ENCODE peak calls at places on chromosomes 5 and 9, in ten cellular contexts. V is H54, D is HCT116, K is lower leg skin, Z is heart left ventricle, N is gastrocnemius medialis, S is spleen, I is prostate gland, C is adrenal gland, U is A549. X is an unnamed sample.
A peak's percentile ranks its signal among the peaks of the same experiment; 100 is the strongest.

GRCh38 chr5:58268263-58268662 is 191.6 kb downstream of the PLK2 start:
- DNase-seq in V (no peak), D (no peak), K (no peak), Z (no peak), N (no peak), S (peak; percentile 75), I (no peak), C (peak; percentile 60), U (no peak), X (no peak)

GRCh38 chr9:99078731-99079130 is 26.2 kb upstream of the TGFBR1 start:
- DNase-seq in V (no peak), D (no peak), K (no peak), Z (no peak), N (no peak), S (no peak), I (no peak), C (peak; percentile 35), U (no peak), X (no peak)

GRCh38 chr9:76400534-76401096 is 6.4 kb upstream of the RFK start:
- DNase-seq in V (no peak), D (no peak), K (no peak), Z (no peak), N (no peak), S (no peak), I (no peak), C (no peak), U (no peak), X (no peak)

GRCh38 chr9:130143974-130144373 is 28.2 kb upstream of the NCS1 start:
- DNase-seq in V (no peak), D (no peak), K (no peak), Z (peak; percentile 66), N (no peak), S (no peak), I (no peak), C (peak; percentile 78), U (no peak), X (no peak)

GRCh38 chr5:74608754-74609576 is 31.6 kb downstream of the ENC1 start:
- DNase-seq in V (no peak), D (no peak), K (no peak), Z (no peak), N (no peak), S (no peak), I (no peak), C (no peak), U (no peak), X (no peak)

GRCh38 chr9:19781240-19781639 is 7.6 kb downstream of the SLC24A2 start:
- DNase-seq in V (no peak), D (no peak), K (no peak), Z (no peak), N (no peak), S (no peak), I (no peak), C (no peak), U (no peak), X (no peak)

GRCh38 chr5:179123491-179124328 is 63.5 kb downstream of the ZNF354C start:
- DNase-seq in V (no peak), D (no peak), K (peak; percentile 57), Z (no peak), N (no peak), S (no peak), I (no peak), C (peak; percentile 31), U (no peak), X (no peak)

GRCh38 chr9:4442806-4443205 is 47.5 kb upstream of the SLC1A1 start:
- DNase-seq in V (no peak), D (no peak), K (no peak), Z (no peak), N (no peak), S (no peak), I (no peak), C (no peak), U (no peak), X (no peak)

GRCh38 chr9:28956111-28956880 is 1383.0 kb upstream of the C9orf72 start:
- DNase-seq in V (no peak), D (no peak), K (no peak), Z (no peak), N (no peak), S (no peak), I (no peak), C (no peak), U (no peak), X (no peak)

GRCh38 chr9:136327313-136327971 is at the start of gene GPSM1:
- DNase-seq in V (peak; percentile 95), D (no peak), K (no peak), Z (peak; percentile 85), N (no peak), S (no peak), I (no peak), C (no peak), U (peak; percentile 52), X (no peak)

GRCh38 chr9:109986423-109987055 is 206.5 kb downstream of the PALM2AKAP2 start:
- DNase-seq in V (peak; percentile 53), D (no peak), K (no peak), Z (no peak), N (no peak), S (no peak), I (no peak), C (no peak), U (no peak), X (no peak)

GRCh38 chr9:109264865-109265532 is 55.9 kb downstream of the EPB41L4B start:
- DNase-seq in V (no peak), D (no peak), K (peak; percentile 87), Z (peak; percentile 74), N (no peak), S (no peak), I (peak; percentile 45), C (peak; percentile 47), U (no peak), X (no peak)

GRCh38 chr5:81397169-81397568 is 3.2 kb upstream of the ACOT12 start:
- DNase-seq in V (peak; percentile 18), D (no peak), K (no peak), Z (no peak), N (no peak), S (no peak), I (no peak), C (peak; percentile 66), U (no peak), X (no peak)

GRCh38 chr5:74075900-74076484 is 450.0 kb downstream of the ARHGEF28 start:
- DNase-seq in V (no peak), D (no peak), K (no peak), Z (no peak), N (no peak), S (no peak), I (peak; percentile 35), C (no peak), U (no peak), X (no peak)

GRCh38 chr9:81737871-81738507 is 48.6 kb upstream of the TLE1 start:
- DNase-seq in V (peak; percentile 83), D (peak; percentile 89), K (no peak), Z (no peak), N (no peak), S (no peak), I (peak; percentile 31), C (peak; percentile 70), U (peak; percentile 89), X (peak; percentile 91)

DNA sequence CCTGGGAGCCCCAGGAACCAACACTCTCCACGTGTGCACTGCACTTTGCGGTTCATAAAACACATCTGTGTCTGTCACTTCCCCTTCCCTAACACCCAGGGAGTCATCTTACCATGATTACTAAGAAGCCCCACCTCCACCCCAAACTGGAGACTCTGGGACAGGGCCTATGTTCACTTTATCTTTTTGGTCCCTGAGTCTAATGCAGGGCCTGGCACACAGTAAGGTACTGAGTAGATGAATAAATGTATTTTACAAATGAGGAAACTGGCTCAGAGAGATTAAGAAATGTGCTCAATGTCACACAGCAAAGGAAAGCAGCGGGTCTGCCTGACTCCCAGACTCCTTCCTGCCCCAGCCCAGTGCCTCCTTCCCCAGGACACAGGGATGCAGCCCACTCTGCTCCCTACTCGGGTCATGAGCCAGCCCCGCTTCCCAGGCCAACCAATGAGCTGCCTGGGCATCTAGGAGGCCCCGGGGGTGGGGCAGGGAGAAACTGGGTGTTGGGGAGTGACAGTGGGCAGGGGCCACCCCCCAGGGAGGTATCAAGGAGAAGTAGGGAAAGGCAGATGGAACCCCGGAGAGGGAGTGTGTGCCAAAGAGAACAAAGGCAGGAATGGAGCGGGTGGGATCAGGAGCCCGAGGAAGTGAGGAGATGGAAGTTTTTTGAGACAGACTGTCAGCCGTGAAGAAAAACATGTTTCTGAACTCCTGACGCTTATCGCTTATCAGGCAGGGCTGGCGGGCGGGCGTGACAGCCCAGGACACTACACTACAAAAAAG is 30.5 kb downstream of the SHB start:
- DNase-seq in V (no peak), D (no peak), K (no peak), Z (peak; percentile 67), N (no peak), S (no peak), I (no peak), C (no peak), U (no peak), X (peak; percentile 78)
- TF ChIP-seq POLR2A in V (no peak), D (no peak), K (no peak), Z (no peak), N (no peak), S (no peak), I (no peak), C (no peak), U (no peak), X (peak; percentile 11)

GRCh38 chr5:478355-478981 is 35.5 kb downstream of the EXOC3 start:
- DNase-seq in V (no peak), D (no peak), K (no peak), Z (no peak), N (no peak), S (no peak), I (no peak), C (no peak), U (no peak), X (no peak)
- TF ChIP-seq POLR2A in V (no peak), D (no peak), K (no peak), Z (no peak), N (no peak), S (no peak), I (no peak), C (no peak), U (no peak), X (no peak)

DNA sequence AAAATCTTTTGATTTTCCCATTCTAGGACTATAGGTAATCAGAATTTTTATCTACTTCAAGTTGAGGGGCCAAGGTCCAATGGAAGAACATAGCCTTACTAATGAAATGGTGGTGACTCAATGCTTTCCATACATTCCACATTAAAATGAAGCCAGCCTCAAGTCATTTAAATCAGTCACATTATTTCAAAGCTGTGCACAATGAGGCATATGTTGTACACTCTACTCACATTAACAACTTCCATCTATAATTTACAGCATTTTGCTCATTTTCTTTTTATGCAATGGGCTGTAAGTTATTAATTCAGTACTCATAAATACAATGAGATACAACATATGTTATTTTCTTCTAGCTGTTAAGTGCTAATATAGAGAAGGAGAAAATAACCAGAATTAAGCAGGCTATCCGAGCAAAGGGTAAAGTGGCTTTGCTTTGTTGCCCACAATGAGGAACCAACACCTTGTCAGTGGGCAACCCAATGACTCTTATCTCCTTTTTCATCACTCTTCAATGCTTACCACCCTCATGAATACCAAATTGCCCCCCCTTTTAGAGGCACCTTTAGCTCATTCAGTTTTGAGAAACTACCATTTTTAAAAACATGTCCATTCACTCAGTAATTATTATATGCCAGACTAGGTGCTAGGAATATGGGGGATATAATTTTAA is 52.4 kb downstream of the TTLL11 start:
- DNase-seq in V (no peak), D (no peak), K (no peak), Z (no peak), N (no peak), S (no peak), I (no peak), C (no peak), U (no peak), X (no peak)
- TF ChIP-seq POLR2A in V (no peak), D (no peak), K (no peak), Z (no peak), N (no peak), S (no peak), I (no peak), C (no peak), U (no peak), X (no peak)

GRCh38 chr9:132125944-132126720 is 35.7 kb upstream of the NTNG2 start:
- DNase-seq in V (no peak), D (no peak), K (no peak), Z (no peak), N (no peak), S (no peak), I (no peak), C (no peak), U (no peak), X (no peak)
- TF ChIP-seq POLR2A in V (no peak), D (no peak), K (no peak), Z (no peak), N (no peak), S (no peak), I (no peak), C (no peak), U (no peak), X (no peak)

X was measured in erythroblast.